ENCODE peak calls at places on chromosome X, in seven cellular contexts. T, Q, B, C, G, P and A are unnamed samples.

GRCh38 chrX:115402299-115402698 is 112.8 kb downstream of the LUZP4 start:
- DNase-seq in G (no peak), Q (no peak), T (no peak), B (no peak), C (no peak), P (no peak), A (no peak)

GRCh38 chrX:130024127-130024526 is 41.7 kb downstream of the BCORL1 start:
- DNase-seq in C (peak; percentile 62), B (no peak), P (peak; percentile 86), Q (peak; percentile 75), T (peak; percentile 43), G (no peak), A (peak; percentile 14)

GRCh38 chrX:140712413-140713173 is 3.0 kb downstream of the LINC00632 start:
- DNase-seq in G (no peak), P (peak; percentile 67), Q (peak; percentile 38), T (peak; percentile 46), B (peak; percentile 54), C (peak; percentile 42), A (no peak)

GRCh38 chrX:82748901-82749505 is 759.1 kb upstream of the POU3F4 start:
- DNase-seq in B (no peak), C (no peak), P (no peak), Q (no peak), G (no peak), T (peak; percentile 57), A (no peak)

GRCh38 chrX:107758231-107758766 is 17.3 kb downstream of the TSC22D3 start:
- DNase-seq in G (no peak), C (no peak), B (no peak), T (no peak), Q (no peak), P (no peak), A (no peak)

GRCh38 chrX:18026171-18026570 is 165.1 kb upstream of the RAI2 start:
- DNase-seq in T (peak; percentile 44), B (no peak), G (no peak), Q (no peak), P (no peak), C (no peak), A (no peak)

GRCh38 chrX:149374751-149375150 is 130.4 kb downstream of the IDS start:
- DNase-seq in C (no peak), T (peak; percentile 10), P (no peak), B (no peak), Q (no peak), G (no peak), A (no peak)

GRCh38 chrX:26562156-26562555 is 346.2 kb downstream of the MAGEB5 start:
- DNase-seq in C (no peak), Q (no peak), P (no peak), G (no peak), B (no peak), T (no peak), A (no peak)

GRCh38 chrX:135973025-135973547 is 702 bp downstream of the MMGT1 start:
- DNase-seq in B (no peak), Q (no peak), T (peak; percentile 21), P (no peak), G (no peak), C (peak; percentile 30), A (no peak)

GRCh38 chrX:31435592-31435991 is 363.8 kb upstream of the FTHL17 start:
- DNase-seq in Q (no peak), C (peak; percentile 91), G (no peak), T (no peak), B (peak; percentile 58), P (no peak), A (no peak)

GRCh38 chrX:100745205-100745604 is 13.3 kb upstream of the SYTL4 start:
- DNase-seq in B (no peak), T (no peak), C (no peak), P (no peak), G (no peak), Q (no peak), A (peak; percentile 72)

GRCh38 chrX:19814240-19814639 is 73.2 kb downstream of the SH3KBP1 start:
- DNase-seq in B (no peak), T (no peak), C (no peak), Q (no peak), P (no peak), G (no peak), A (no peak)

GRCh38 chrX:150037041-150037440 is 98.8 kb upstream of the EOLA2 start:
- DNase-seq in C (no peak), B (no peak), Q (no peak), T (peak; percentile 24), P (no peak), G (no peak), A (no peak)

GRCh38 chrX:129932792-129933321 is 26.9 kb downstream of the UTP14A start:
- DNase-seq in T (peak; percentile 7), G (no peak), B (no peak), P (peak; percentile 71), C (no peak), Q (no peak), A (no peak)

GRCh38 chrX:3451566-3451965 is 105.1 kb upstream of the MXRA5 start:
- DNase-seq in T (no peak), C (peak; percentile 2), Q (no peak), G (no peak), B (no peak), P (no peak), A (no peak)

GRCh38 chrX:131792356-131792749 is 230.7 kb upstream of the STK26 start:
- DNase-seq in G (peak; percentile 88), B (no peak), C (no peak), P (peak; percentile 96), T (peak; percentile 23), Q (peak; percentile 93), A (peak; percentile 92)

GRCh38 chrX:39149761-39150160 is 348.5 kb downstream of the MID1IP1 start:
- DNase-seq in T (peak; percentile 64), Q (peak; percentile 80), G (peak; percentile 11), C (peak; percentile 50), P (peak; percentile 77), B (peak; percentile 61), A (peak; percentile 21)

DNA sequence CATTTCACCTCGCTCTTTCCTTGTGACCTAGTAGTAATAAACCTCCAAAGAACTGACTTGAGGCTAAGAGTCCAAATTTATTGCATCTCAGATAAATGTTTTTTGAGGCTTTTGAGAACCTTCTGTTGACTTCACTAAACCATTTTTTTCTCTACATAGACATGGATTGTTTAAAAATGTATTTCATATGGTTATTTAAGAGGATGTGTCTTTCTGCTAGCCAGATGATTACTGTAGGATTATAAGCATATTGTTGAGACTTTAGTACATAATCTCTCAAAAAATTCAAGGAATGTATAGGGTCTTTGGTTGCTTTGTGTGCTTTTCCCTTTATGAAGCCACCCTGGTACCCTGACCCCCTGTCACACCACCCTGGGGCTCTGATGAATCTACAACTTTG is 44.8 kb downstream of the ATXN3L start:
- DNase-seq in G (no peak), B (no peak), T (no peak), Q (no peak), C (no peak), P (no peak), A (no peak)
- TF ChIP-seq CTCF in G (no peak), B (no peak), T (no peak), Q (no peak), C (no peak), P (no peak), A (no peak)

GRCh38 chrX:9681011-9681410 is 84.6 kb downstream of the GPR143 start:
- DNase-seq in B (no peak), Q (no peak), P (no peak), T (no peak), C (no peak), G (no peak), A (no peak)

GRCh38 chrX:9682861-9683260 is 82.8 kb downstream of the GPR143 start:
- DNase-seq in T (no peak), G (no peak), P (no peak), C (no peak), Q (no peak), B (no peak), A (no peak)

GRCh38 chrX:9681422-9681821 is 84.2 kb downstream of the GPR143 start:
- DNase-seq in P (no peak), Q (no peak), G (no peak), B (no peak), T (no peak), C (peak; percentile 76), A (no peak)

GRCh38 chrX:9683350-9683749 is 82.3 kb downstream of the GPR143 start:
- DNase-seq in T (no peak), C (no peak), G (no peak), Q (no peak), P (no peak), B (no peak), A (no peak)

DNA sequence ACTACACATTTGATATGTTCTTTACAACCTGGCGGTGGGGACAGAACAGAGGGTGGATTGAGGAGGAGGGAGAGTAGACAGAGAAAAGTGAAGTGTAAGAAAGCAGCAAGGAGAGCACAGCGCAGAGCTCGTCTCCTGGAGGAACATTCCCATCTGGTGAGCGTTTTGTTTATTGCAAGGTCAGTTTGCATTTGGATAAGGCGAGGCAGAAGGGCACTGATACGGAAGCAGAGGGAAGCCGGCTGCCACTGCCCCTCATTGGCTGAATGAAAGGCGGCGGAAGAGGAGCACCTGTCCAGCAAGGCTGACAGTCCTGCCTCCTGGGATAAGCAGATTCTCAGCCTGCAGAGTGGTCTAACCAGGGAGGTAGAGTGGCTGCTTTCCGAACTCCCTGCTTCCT is 83.2 kb downstream of the GPR143 start:
- DNase-seq in Q (no peak), C (peak; percentile 72), P (no peak), T (peak; percentile 24), G (no peak), B (no peak), A (no peak)
- TF ChIP-seq CTCF in Q (no peak), C (peak; percentile 63), P (peak; percentile 42), T (peak; percentile 19), G (no peak), B (peak; percentile 29), A (peak; percentile 27)

DNA sequence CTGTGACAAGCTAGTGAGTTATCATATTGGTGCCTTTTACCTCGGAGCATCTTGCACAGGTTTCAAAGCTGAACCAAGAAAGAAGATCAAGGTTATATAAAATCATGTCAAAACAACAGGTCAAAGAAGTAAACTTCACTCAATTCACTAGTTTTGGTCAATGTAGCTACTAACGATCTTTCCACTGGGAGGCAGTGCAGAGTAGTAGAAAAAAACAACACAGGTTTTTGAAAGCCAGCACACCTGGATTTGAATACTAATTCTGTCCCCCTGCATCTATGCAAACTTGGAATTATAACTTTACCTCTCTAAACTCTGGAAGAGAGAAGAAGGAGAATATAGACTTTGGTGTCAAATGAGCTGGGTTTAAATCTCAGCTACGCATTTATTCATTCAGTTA is 266.1 kb downstream of the GRIA3 start:
- DNase-seq in G (no peak), C (peak; percentile 23), P (no peak), T (peak; percentile 50), Q (no peak), B (no peak), A (no peak)
- TF ChIP-seq CTCF in G (peak; percentile 22), C (peak; percentile 52), P (peak; percentile 19), T (peak; percentile 71), Q (no peak), B (peak; percentile 60), A (peak; percentile 52)

GRCh38 chrX:153928846-153929245 is 2.8 kb upstream of the ARHGAP4 start:
- DNase-seq in G (no peak), T (no peak), B (no peak), C (no peak), P (no peak), Q (no peak), A (no peak)

GRCh38 chrX:153926863-153927685 is 1.0 kb upstream of the ARHGAP4 start:
- DNase-seq in T (peak; percentile 31), Q (peak; percentile 57), P (peak; percentile 80), B (no peak), C (peak; percentile 18), G (no peak), A (no peak)

GRCh38 chrX:153929576-153929975 is 3.5 kb upstream of the ARHGAP4 start:
- DNase-seq in T (no peak), G (no peak), Q (no peak), B (no peak), C (no peak), P (no peak), A (no peak)

GRCh38 chrX:153927686-153927935 is 1.5 kb upstream of the ARHGAP4 start:
- DNase-seq in Q (no peak), T (no peak), B (no peak), P (no peak), G (no peak), C (no peak), A (no peak)

GRCh38 chrX:153927936-153928760 is 2.1 kb upstream of the ARHGAP4 start:
- DNase-seq in T (peak; percentile 97), C (peak; percentile 99), B (peak; percentile 78), G (peak; percentile 91), Q (peak; percentile 96), P (peak; percentile 98), A (peak; percentile 92)
- TF ChIP-seq CTCF in T (no peak), C (peak; percentile 13), B (no peak), G (peak; percentile 12), Q (no peak), P (no peak), A (peak; percentile 5)